ENCODE peak calls at places on chromosomes 1 and 21, in four cellular contexts. Z is K562, S is GM12878, Q is HepG2. W is an unnamed sample.
A peak's percentile ranks its signal among the peaks of the same experiment; 100 is the strongest.

GRCh38 chr21:41032536-41032935 is 135.4 kb upstream of the BACE2 start:
- DNase-seq in S (no peak), Z (no peak), Q (no peak), W (no peak)

GRCh38 chr1:241269116-241269515 is 87.9 kb downstream of the RGS7 start:
- DNase-seq in Z (no peak), S (no peak), Q (peak; percentile 2), W (no peak)

GRCh38 chr1:15412843-15413242 is 3.2 kb downstream of the EFHD2 start:
- DNase-seq in S (no peak), Q (no peak), Z (no peak), W (no peak)

GRCh38 chr21:45359451-45360217 is 45.3 kb upstream of the COL18A1 start:
- DNase-seq in Q (no peak), S (no peak), Z (peak; percentile 53), W (no peak)

GRCh38 chr1:183198463-183198862 is 12.4 kb downstream of the LAMC2 start:
- DNase-seq in Q (no peak), Z (no peak), S (no peak), W (no peak)

GRCh38 chr1:155226910-155227260 is 18.4 kb downstream of the MTX1 start:
- DNase-seq in Z (peak; percentile 54), Q (peak; percentile 38), S (no peak), W (no peak)

GRCh38 chr21:45995686-45996179 is 14.2 kb downstream of the COL6A1 start:
- DNase-seq in Q (no peak), S (no peak), Z (no peak), W (no peak)

GRCh38 chr1:15954316-15954715 is 21.6 kb downstream of the ZBTB17 start:
- DNase-seq in S (no peak), Q (no peak), Z (no peak), W (no peak)

GRCh38 chr1:36471830-36472641 is 7.9 kb upstream of the MRPS15 start:
- DNase-seq in Q (no peak), S (no peak), Z (no peak), W (no peak)

GRCh38 chr1:6466023-6466422 is at the start of gene TNFRSF25:
- DNase-seq in Z (peak; percentile 69), Q (no peak), S (no peak), W (no peak)

GRCh38 chr1:12196641-12197482 is 30.1 kb downstream of the TNFRSF1B start:
- DNase-seq in Z (no peak), Q (peak; percentile 35), S (no peak), W (no peak)

GRCh38 chr1:224168859-224169380 is 14.1 kb upstream of the DEGS1 start:
- DNase-seq in Q (peak; percentile 46), Z (no peak), S (peak; percentile 90), W (no peak)

GRCh38 chr1:162625624-162626023 is 6.6 kb upstream of the DDR2 start:
- DNase-seq in S (no peak), Z (no peak), Q (no peak), W (no peak)

GRCh38 chr1:99943238-99943794 is 26.5 kb upstream of the SLC35A3 start:
- DNase-seq in Q (peak; percentile 12), S (no peak), Z (no peak), W (no peak)

GRCh38 chr1:159909381-159909780 is 9.4 kb upstream of the CFAP45 start:
- DNase-seq in Q (no peak), S (no peak), Z (no peak), W (no peak)

GRCh38 chr1:40717960-40718359 is 26.5 kb downstream of the NFYC start:
- DNase-seq in Z (no peak), S (no peak), Q (no peak), W (no peak)

GRCh38 chr1:9691108-9691445 is 39.5 kb downstream of the PIK3CD start:
- DNase-seq in S (no peak), Q (no peak), Z (no peak), W (no peak)

GRCh38 chr1:162271972-162272371 is 104.7 kb downstream of the SPATA46 start:
- DNase-seq in S (no peak), Q (no peak), Z (no peak), W (no peak)

GRCh38 chr1:185495898-185496297 is 178.9 kb upstream of the IVNS1ABP start:
- DNase-seq in S (no peak), Q (no peak), Z (no peak), W (no peak)

GRCh38 chr1:56446531-56447098 is 132.7 kb downstream of the PLPP3 start:
- DNase-seq in Z (no peak), Q (no peak), S (no peak), W (no peak)

GRCh38 chr1:17255336-17255735 is 6.4 kb downstream of the PADI3 start:
- DNase-seq in S (no peak), Z (no peak), Q (no peak), W (no peak)

GRCh38 chr1:18062180-18062579 is 45.4 kb upstream of the IGSF21 start:
- DNase-seq in Q (no peak), S (no peak), Z (peak; percentile 28), W (peak; percentile 67)

GRCh38 chr1:201126832-201127754 is at the start of gene ASCL5:
- DNase-seq in Q (peak; percentile 72), Z (peak; percentile 36), S (no peak), W (peak; percentile 67)

GRCh38 chr1:151282883-151283725 is 1.0 kb downstream of the ZNF687 start:
- DNase-seq in Q (peak; percentile 31), S (no peak), Z (peak; percentile 57), W (no peak)

GRCh38 chr21:43866233-43866632 is 1.2 kb downstream of the AGPAT3 start:
- DNase-seq in Z (peak; percentile 43), Q (no peak), S (no peak), W (no peak)

GRCh38 chr1:230158422-230159291 is 91.6 kb downstream of the GALNT2 start:
- DNase-seq in S (no peak), Q (peak; percentile 98), Z (no peak), W (no peak)

GRCh38 chr1:58704616-58705021 is 4.8 kb upstream of the MYSM1 start:
- DNase-seq in S (no peak), Q (peak; percentile 39), Z (no peak), W (no peak)

GRCh38 chr1:119254067-119254720 is 113.7 kb upstream of the WARS2 start:
- DNase-seq in S (no peak), Z (no peak), Q (no peak), W (no peak)

GRCh38 chr1:216750031-216750627 is 26.9 kb upstream of the ESRRG start:
- DNase-seq in Z (no peak), Q (peak; percentile 21), S (no peak), W (peak; percentile 27)

GRCh38 chr1:43144228-43144627 is 27.9 kb downstream of the EBNA1BP2 start:
- DNase-seq in Q (no peak), S (no peak), Z (no peak), W (no peak)

DNA sequence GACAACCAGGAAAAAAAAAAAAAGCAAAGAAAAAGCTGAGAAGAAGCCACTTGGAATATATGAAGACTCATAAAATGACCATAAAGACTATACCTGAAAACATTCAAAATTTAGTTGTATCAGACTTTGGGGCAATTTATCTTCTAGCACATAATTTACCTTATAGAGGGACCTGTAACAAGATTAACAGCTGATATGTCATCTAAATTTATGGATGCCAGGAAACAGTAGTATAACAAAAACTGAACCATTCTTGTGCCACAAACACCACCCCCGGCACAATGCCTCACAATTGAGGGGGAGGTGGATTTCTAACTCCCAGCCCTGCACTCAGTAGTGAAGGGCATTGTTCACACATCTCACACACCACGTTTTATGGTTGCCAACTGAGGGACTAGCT is 1352.0 kb downstream of the BRINP3 start:
- DNase-seq in Z (no peak), S (no peak), Q (no peak), W (no peak)
- TF ChIP-seq BRCA1 in Z (no peak), S (no peak), Q (no peak), W (no peak)

GRCh38 chr1:33365560-33365997 is 44.7 kb upstream of the A3GALT2 start:
- DNase-seq in S (no peak), Q (no peak), Z (no peak), W (no peak)

GRCh38 chr1:33369081-33369480 is 48.2 kb upstream of the A3GALT2 start:
- DNase-seq in S (no peak), Q (no peak), Z (no peak), W (no peak)

GRCh38 chr1:33367488-33368405 is 46.8 kb upstream of the A3GALT2 start:
- DNase-seq in S (no peak), Q (peak; percentile 50), Z (peak; percentile 92), W (peak; percentile 58)

GRCh38 chr1:33368431-33368830 is 47.5 kb upstream of the A3GALT2 start:
- DNase-seq in Z (no peak), S (no peak), Q (no peak), W (no peak)

GRCh38 chr1:33366766-33367487 is 46.0 kb upstream of the A3GALT2 start:
- DNase-seq in Z (no peak), S (no peak), Q (no peak), W (no peak)
- TF ChIP-seq ATF2 in Z (no peak), S (no peak), Q (no peak), W (no peak)

GRCh38 chr1:229133151-229133550 is 137.8 kb upstream of the RAB4A start:
- DNase-seq in Z (no peak), S (no peak), Q (no peak), W (no peak)

GRCh38 chr1:229132106-229132443 is 138.8 kb upstream of the RAB4A start:
- DNase-seq in Z (no peak), S (no peak), Q (no peak), W (no peak)

GRCh38 chr1:229130028-229130668 is 140.8 kb upstream of the RAB4A start:
- DNase-seq in Z (no peak), Q (peak; percentile 88), S (no peak), W (no peak)

GRCh38 chr1:229132706-229133105 is 138.2 kb upstream of the RAB4A start:
- DNase-seq in Q (no peak), Z (no peak), S (no peak), W (no peak)

DNA sequence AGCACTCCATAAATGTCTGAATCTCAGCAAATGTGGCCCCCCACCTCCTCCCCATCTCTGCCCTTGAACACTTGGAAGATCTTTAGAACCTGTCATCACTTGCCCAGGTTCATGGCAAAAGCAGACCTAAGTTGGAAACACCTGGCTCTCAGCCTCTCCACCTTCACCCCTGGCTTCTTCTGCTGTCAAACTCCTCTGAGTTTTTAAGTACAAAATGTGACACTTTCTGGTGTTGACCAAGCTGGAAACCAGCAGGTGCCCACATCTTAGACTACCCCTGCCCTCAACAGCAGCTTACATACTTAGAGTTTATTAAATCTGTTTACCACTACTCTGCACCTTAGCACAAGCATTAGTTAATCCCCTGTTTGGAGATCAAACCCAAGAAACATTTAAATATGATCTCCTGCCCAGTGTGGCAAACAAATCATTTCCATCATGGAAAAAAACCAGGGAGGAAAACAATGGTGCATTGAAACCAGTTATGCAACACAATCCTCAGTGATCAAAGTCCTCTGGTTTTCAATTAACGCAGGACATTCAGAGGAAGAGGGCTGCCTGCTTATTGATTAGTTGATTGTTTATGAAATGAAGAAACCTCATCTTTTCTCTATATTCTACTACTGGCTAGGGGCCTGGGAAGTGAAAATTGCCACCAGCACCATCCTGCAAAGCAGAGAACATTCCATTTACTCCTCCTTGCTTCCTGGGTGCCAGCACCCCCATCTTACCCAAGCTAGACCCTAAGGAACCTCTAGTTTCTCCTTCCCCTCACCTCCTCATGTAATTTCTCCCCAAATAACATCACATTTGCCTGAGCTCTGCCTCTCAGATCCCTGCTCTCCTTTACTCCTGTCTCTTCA is 139.4 kb upstream of the RAB4A start:
- DNase-seq in S (no peak), Q (peak; percentile 98), Z (no peak), W (no peak)
- TF ChIP-seq BRCA1 in S (no peak), Q (no peak), Z (no peak), W (no peak)

DNA sequence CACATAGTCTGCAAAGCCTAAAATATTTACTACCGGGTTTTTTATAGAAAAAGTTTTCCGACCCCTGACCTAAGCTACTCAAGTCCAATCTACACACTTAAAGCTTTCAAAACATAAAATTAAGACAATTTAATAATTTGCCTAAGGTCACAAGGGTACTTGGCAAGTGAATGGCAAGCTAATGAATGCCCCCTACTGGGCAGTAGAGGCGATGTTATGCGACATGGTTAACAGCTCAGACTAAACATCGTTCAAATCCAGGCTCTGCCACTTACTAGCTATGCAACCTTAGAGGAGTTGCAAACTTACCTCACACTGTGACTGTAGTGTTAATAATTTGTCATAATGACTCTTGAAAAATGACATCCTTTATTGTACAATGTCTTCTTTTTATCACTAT is 317.2 kb upstream of the NFIA start:
- DNase-seq in Q (peak; percentile 46), S (no peak), Z (peak; percentile 58), W (no peak)
- TF ChIP-seq ATF2 in Q (no peak), S (no peak), Z (no peak), W (no peak)